ENCODE peak calls at places on chromosomes 12 and 14, in six cellular contexts. L, T, Z, B, N and H are unnamed samples.

GRCh38 chr12:41605528-41606295 is 417.6 kb downstream of the PDZRN4 start:
- DNase-seq in L (no peak), T (no peak), Z (no peak), B (no peak), N (no peak), H (no peak)

GRCh38 chr12:108815875-108816594 is 41.3 kb downstream of the SSH1 start:
- DNase-seq in L (no peak), T (no peak), Z (no peak), B (no peak), N (no peak), H (no peak)

GRCh38 chr12:27999970-28000369 is 27.4 kb upstream of the PTHLH start:
- DNase-seq in L (no peak), T (no peak), Z (peak), B (no peak), N (no peak), H (no peak)

GRCh38 chr12:114913871-114914801 is 230.2 kb upstream of the TBX3 start:
- DNase-seq in L (no peak), T (no peak), Z (no peak), B (no peak), N (no peak), H (no peak)

GRCh38 chr14:68781161-68782021 is 11.5 kb downstream of the ZFP36L1 start:
- DNase-seq in L (no peak), T (peak), Z (no peak), B (peak), N (no peak), H (no peak)

GRCh38 chr14:100981808-100982207 is 78.3 kb upstream of the RTL1 start:
- DNase-seq in L (no peak), T (no peak), Z (no peak), B (no peak), N (no peak), H (no peak)

GRCh38 chr14:69039287-69039628 is 60.2 kb upstream of the ACTN1 start:
- DNase-seq in L (no peak), T (no peak), Z (no peak), B (no peak), N (no peak), H (no peak)

GRCh38 chr12:120175537-120175936 is 19.0 kb downstream of the GCN1 start:
- DNase-seq in L (no peak), T (no peak), Z (no peak), B (no peak), N (no peak), H (no peak)

GRCh38 chr14:35320472-35320871 is 28.3 kb downstream of the PSMA6 start:
- DNase-seq in L (no peak), T (no peak), Z (no peak), B (no peak), N (no peak), H (no peak)

GRCh38 chr14:37588667-37588955 is 6.4 kb downstream of the FOXA1 start:
- DNase-seq in L (no peak), T (no peak), Z (no peak), B (no peak), N (peak), H (no peak)

GRCh38 chr12:133023566-133023965 is 13.7 kb upstream of the ZNF84 start:
- DNase-seq in L (no peak), T (no peak), Z (no peak), B (no peak), N (no peak), H (no peak)

GRCh38 chr12:122646568-122647220 is 56.5 kb downstream of the HCAR2 start:
- DNase-seq in L (no peak), T (no peak), Z (peak), B (peak), N (no peak), H (no peak)

GRCh38 chr14:55092326-55092725 is 36.7 kb upstream of the LGALS3 start:
- DNase-seq in L (no peak), T (no peak), Z (no peak), B (no peak), N (no peak), H (no peak)

GRCh38 chr14:61080591-61081010 is 99.6 kb downstream of the SLC38A6 start:
- DNase-seq in L (no peak), T (no peak), Z (no peak), B (no peak), N (no peak), H (no peak)

GRCh38 chr12:83763425-83763824 is 1076.7 kb downstream of the TMTC2 start:
- DNase-seq in L (no peak), T (no peak), Z (no peak), B (no peak), N (no peak), H (no peak)

GRCh38 chr12:11877869-11878780 is 192.6 kb upstream of the BCL2L14 start:
- DNase-seq in L (no peak), T (no peak), Z (peak), B (no peak), N (peak), H (no peak)

GRCh38 chr12:53591301-53592206 is 34.6 kb downstream of the ATF7 start:
- DNase-seq in L (peak), T (no peak), Z (no peak), B (no peak), N (no peak), H (peak)

GRCh38 chr12:89270548-89270947 is 81.8 kb downstream of the DUSP6 start:
- DNase-seq in L (no peak), T (no peak), Z (no peak), B (no peak), N (no peak), H (no peak)

GRCh38 chr12:115569694-115570093 is 707.8 kb downstream of the MED13L start:
- DNase-seq in L (no peak), T (no peak), Z (no peak), B (no peak), N (no peak), H (no peak)

GRCh38 chr14:104820669-104821228 is 19.8 kb downstream of the ZBTB42 start:
- DNase-seq in L (no peak), T (no peak), Z (no peak), B (no peak), N (no peak), H (peak)

GRCh38 chr12:104485651-104486341 is 29.0 kb downstream of the CHST11 start:
- DNase-seq in L (no peak), T (peak), Z (no peak), B (peak), N (no peak), H (no peak)

GRCh38 chr12:55742719-55743130 is at the start of gene GDF11:
- DNase-seq in L (peak), T (no peak), Z (no peak), B (peak), N (peak), H (peak)

GRCh38 chr12:57626929-57627445 is 6.0 kb downstream of the B4GALNT1 start:
- DNase-seq in L (no peak), T (no peak), Z (no peak), B (no peak), N (no peak), H (no peak)

GRCh38 chr12:54229624-54230212 is 40.9 kb upstream of the SMUG1 start:
- DNase-seq in L (peak), T (no peak), Z (no peak), B (no peak), N (no peak), H (no peak)

GRCh38 chr14:24055971-24056799 is 4.4 kb downstream of the CARMIL3 start:
- DNase-seq in L (no peak), T (no peak), Z (no peak), B (no peak), N (no peak), H (no peak)

GRCh38 chr12:94710933-94711332 is 60.6 kb upstream of the TMCC3 start:
- DNase-seq in L (no peak), T (no peak), Z (no peak), B (peak), N (no peak), H (no peak)

GRCh38 chr14:99273025-99273723 is 1.2 kb upstream of the BCL11B start:
- DNase-seq in L (no peak), T (no peak), Z (no peak), B (peak), N (no peak), H (no peak)